ENCODE peak calls at places on chromosome 13, in four cellular contexts. F, Q, D and N are unnamed samples.

GRCh38 chr13:98632971-98633370 is 56.1 kb upstream of the STK24 start:
- DNase-seq in F (peak; percentile 5), Q (no peak), D (no peak), N (no peak)

GRCh38 chr13:98173431-98173921 is 3.6 kb downstream of the RNF113B start:
- DNase-seq in F (peak; percentile 99), Q (no peak), D (peak; percentile 42), N (no peak)

GRCh38 chr13:27367570-27367969 is 56.8 kb upstream of the GTF3A start:
- DNase-seq in F (no peak), Q (no peak), D (no peak), N (no peak)

GRCh38 chr13:64529874-64530485 is 2700.2 kb downstream of the PCDH9 start:
- DNase-seq in F (no peak), Q (peak; percentile 35), D (no peak), N (no peak)

GRCh38 chr13:107238262-107238661 is 670.3 kb upstream of the ARGLU1 start:
- DNase-seq in F (no peak), Q (no peak), D (no peak), N (no peak)

GRCh38 chr13:25752957-25753540 is 298.8 kb downstream of the SHISA2 start:
- DNase-seq in F (peak; percentile 36), Q (no peak), D (peak; percentile 22), N (peak; percentile 25)

GRCh38 chr13:39364797-39365468 is 238.1 kb downstream of the LHFPL6 start:
- DNase-seq in F (peak; percentile 48), Q (no peak), D (no peak), N (no peak)

GRCh38 chr13:52744842-52745241 is 5.2 kb upstream of the CNMD start:
- DNase-seq in F (no peak), Q (no peak), D (no peak), N (no peak)

GRCh38 chr13:44156294-44156658 is 217.3 kb upstream of the SERP2 start:
- DNase-seq in F (no peak), Q (no peak), D (no peak), N (no peak)

GRCh38 chr13:58953638-58954037 is 1210.1 kb downstream of the DIAPH3 start:
- DNase-seq in F (no peak), Q (no peak), D (no peak), N (no peak)

GRCh38 chr13:66835040-66835628 is 395.0 kb downstream of the PCDH9 start:
- DNase-seq in F (peak; percentile 18), Q (no peak), D (peak; percentile 28), N (no peak)

GRCh38 chr13:52053460-52053859 is 29.0 kb downstream of the UTP14C start:
- DNase-seq in F (no peak), Q (no peak), D (no peak), N (no peak)

GRCh38 chr13:78826936-78827335 is 168.0 kb upstream of the OBI1 start:
- DNase-seq in F (no peak), Q (no peak), D (no peak), N (no peak)

GRCh38 chr13:27405521-27406134 is 18.8 kb upstream of the GTF3A start:
- DNase-seq in F (no peak), Q (no peak), D (no peak), N (no peak)

GRCh38 chr13:113413898-113414282 is 39.4 kb downstream of the ADPRHL1 start:
- DNase-seq in F (no peak), Q (no peak), D (no peak), N (peak; percentile 28)

GRCh38 chr13:40376296-40376849 is 290.1 kb downstream of the FOXO1 start:
- DNase-seq in F (no peak), Q (no peak), D (no peak), N (no peak)

GRCh38 chr13:21164631-21165030 is 11.7 kb downstream of the SKA3 start:
- DNase-seq in F (peak; percentile 54), Q (no peak), D (no peak), N (no peak)

GRCh38 chr13:39565036-39565949 is 37.7 kb downstream of the LHFPL6 start:
- DNase-seq in F (peak; percentile 95), Q (peak; percentile 25), D (no peak), N (no peak)

GRCh38 chr13:64276232-64276631 is 2860.6 kb upstream of the PCDH20 start:
- DNase-seq in F (no peak), Q (no peak), D (no peak), N (no peak)

GRCh38 chr13:70889163-70889562 is 780.9 kb upstream of the KLHL1 start:
- DNase-seq in F (no peak), Q (no peak), D (no peak), N (no peak)

GRCh38 chr13:106213028-106213427 is 322.4 kb downstream of the EFNB2 start:
- DNase-seq in F (no peak), Q (no peak), D (no peak), N (no peak)

GRCh38 chr13:91647361-91647970 is 249.0 kb downstream of the GPC5 start:
- DNase-seq in F (peak; percentile 12), Q (peak; percentile 58), D (no peak), N (no peak)

GRCh38 chr13:110524484-110525254 is 36.9 kb downstream of the RAB20 start:
- DNase-seq in F (no peak), Q (no peak), D (no peak), N (no peak)

GRCh38 chr13:44972956-44973581 is 16.2 kb downstream of the NUFIP1 start:
- DNase-seq in F (peak; percentile 38), Q (no peak), D (no peak), N (no peak)

GRCh38 chr13:37984357-37984756 is 114.8 kb upstream of the TRPC4 start:
- DNase-seq in F (no peak), Q (peak; percentile 48), D (no peak), N (no peak)

GRCh38 chr13:51674276-51674675 is 90.0 kb downstream of the WDFY2 start:
- DNase-seq in F (no peak), Q (peak; percentile 13), D (no peak), N (no peak)

GRCh38 chr13:23551213-23552008 is 18.8 kb upstream of the TNFRSF19 start:
- DNase-seq in F (no peak), Q (no peak), D (no peak), N (no peak)

GRCh38 chr13:21061077-21061945 is at the start of gene LATS2:
- DNase-seq in F (peak; percentile 94), Q (peak; percentile 85), D (peak; percentile 95), N (peak; percentile 86)

GRCh38 chr13:51921790-51922740 is 60.3 kb downstream of the CCDC70 start:
- DNase-seq in F (peak; percentile 12), Q (no peak), D (no peak), N (no peak)

GRCh38 chr13:94079876-94080275 is 399.6 kb downstream of the DCT start:
- DNase-seq in F (peak; percentile 54), Q (no peak), D (no peak), N (no peak)

GRCh38 chr13:79226250-79226649 is 179.8 kb downstream of the RBM26 start:
- DNase-seq in F (no peak), Q (no peak), D (no peak), N (no peak)

GRCh38 chr13:82976499-82976898 is 905.8 kb downstream of the SLITRK1 start:
- DNase-seq in F (peak; percentile 1), Q (no peak), D (no peak), N (no peak)

GRCh38 chr13:72221276-72221962 is 354.4 kb upstream of the DACH1 start:
- DNase-seq in F (no peak), Q (peak; percentile 82), D (no peak), N (no peak)

GRCh38 chr13:108267338-108267737 is 2.2 kb upstream of the TNFSF13B start:
- DNase-seq in F (no peak), Q (no peak), D (no peak), N (no peak)

GRCh38 chr13:108268713-108269112 is 805 bp upstream of the TNFSF13B start:
- DNase-seq in F (no peak), Q (no peak), D (no peak), N (no peak)

GRCh38 chr13:108269601-108270328 is at the start of gene TNFSF13B:
- DNase-seq in F (peak; percentile 40), Q (peak; percentile 1), D (no peak), N (no peak)

GRCh38 chr13:108272333-108272732 is 2.8 kb downstream of the TNFSF13B start:
- DNase-seq in F (peak; percentile 31), Q (no peak), D (no peak), N (no peak)

GRCh38 chr13:108270442-108270841 is 924 bp downstream of the TNFSF13B start:
- DNase-seq in F (no peak), Q (no peak), D (no peak), N (no peak)
- H3K4me3 ChIP-seq in F (peak overlapping the region; percentile 36), Q (no peak overlapping the region), D (peak overlapping the region; percentile 30), N (peak overlapping the region; percentile 69)

GRCh38 chr13:112222971-112223370 is 153.2 kb upstream of the SPACA7 start:
- DNase-seq in F (no peak), Q (no peak), D (no peak), N (no peak)
- H3K4me3 ChIP-seq in F (no peak overlapping the region), Q (no peak overlapping the region), D (no peak overlapping the region), N (no peak overlapping the region)

GRCh38 chr13:75478659-75479058 is 3.3 kb downstream of the TBC1D4 start:
- DNase-seq in F (no peak), Q (no peak), D (no peak), N (no peak)
- H3K4me3 ChIP-seq in F (no peak overlapping the region), Q (no peak overlapping the region), D (no peak overlapping the region), N (no peak overlapping the region)

DNA sequence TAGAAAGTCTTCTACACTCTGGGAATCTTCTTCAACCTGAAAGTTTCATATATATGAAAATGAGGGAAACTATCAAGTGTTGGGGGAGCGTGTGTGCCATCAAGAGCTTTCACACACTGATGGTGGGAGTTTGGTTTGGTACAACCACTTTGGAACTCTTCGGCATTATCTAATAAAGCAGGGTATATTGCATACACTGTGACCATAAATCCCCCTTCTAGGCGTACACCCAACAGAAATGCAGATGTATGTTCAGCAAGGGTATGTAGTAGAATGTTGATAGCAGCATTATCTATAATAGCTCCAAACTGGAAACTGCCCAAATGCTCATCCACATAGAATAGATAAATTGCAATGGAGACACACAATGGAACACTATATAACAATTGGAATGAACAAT is 70.7 kb downstream of the FAM216B start:
- DNase-seq in F (no peak), Q (no peak), D (no peak), N (no peak)
- H3K4me3 ChIP-seq in F (no peak overlapping the region), Q (no peak overlapping the region), D (no peak overlapping the region), N (no peak overlapping the region)

GRCh38 chr13:33204130-33204927 is 81.2 kb downstream of the STARD13 start:
- DNase-seq in F (peak; percentile 90), Q (no peak), D (peak; percentile 90), N (peak; percentile 36)
- H3K4me3 ChIP-seq in F (peak overlapping the region; percentile 20), Q (no peak overlapping the region), D (peak overlapping the region; percentile 31), N (peak overlapping the region; percentile 77)

GRCh38 chr13:81872581-81872980 is 1531.7 kb upstream of the SPRY2 start:
- DNase-seq in F (no peak), Q (no peak), D (no peak), N (no peak)

GRCh38 chr13:81874681-81875661 is 1534.0 kb upstream of the SPRY2 start:
- DNase-seq in F (no peak), Q (peak; percentile 83), D (no peak), N (no peak)

DNA sequence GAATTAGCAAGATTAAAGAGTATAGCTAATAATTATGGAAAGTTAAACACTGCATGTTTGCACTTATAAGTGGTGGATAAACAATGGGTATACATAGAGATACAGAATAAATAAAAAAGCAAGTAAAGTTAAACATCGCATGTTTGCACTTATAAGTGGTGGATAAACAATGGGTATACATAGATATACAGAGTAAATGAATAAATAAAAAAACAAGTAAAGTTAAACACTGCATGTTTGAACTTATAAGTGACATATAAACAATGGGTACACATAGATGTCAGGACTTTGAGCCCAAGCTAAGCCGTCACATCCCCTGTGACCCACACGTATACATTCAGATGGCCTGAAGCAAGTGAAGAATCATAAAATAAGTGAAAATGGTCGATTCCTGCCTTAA is 1533.3 kb upstream of the SPRY2 start:
- DNase-seq in F (no peak), Q (no peak), D (no peak), N (no peak)
- H3K4me3 ChIP-seq in F (no peak overlapping the region), Q (no peak overlapping the region), D (no peak overlapping the region), N (no peak overlapping the region)

GRCh38 chr13:100234524-100235136 is 145.7 kb downstream of the PCCA start:
- DNase-seq in F (peak; percentile 55), Q (no peak), D (no peak), N (no peak)
- H3K4me3 ChIP-seq in F (no peak overlapping the region), Q (no peak overlapping the region), D (no peak overlapping the region), N (no peak overlapping the region)